ENCODE peak calls at places on chromosomes 3 and 15, in ten cellular contexts. One of them, this sample, is unnamed.

GRCh38 chr15:68789041-68789920 is 31.4 kb downstream of the ANP32A start:
- DNase-seq in progenitor cell of endocrine pancreas: no peak
- DNase-seq in stimulated activated CD4-positive, alpha-beta T cell treated with anti-CD3 and anti-CD28 coated beads, TNF-alpha, amount 100 ng/mL, for 4 hours: no peak
- DNase-seq in iPS-NIHi11: no peak
- DNase-seq in left ventricle myocardium superior: no peak
- DNase-seq in NCI-H226: no peak
- DNase-seq in AG10803: no peak
- DNase-seq in NCI-H460: no peak
- DNase-seq in coronary artery: no peak
- DNase-seq in COR-L47: no peak
- DNase-seq in this sample: no peak

GRCh38 chr15:69544349-69545113 is 91.9 kb downstream of the RPLP1 start:
- DNase-seq in iPS-NIHi11: no peak
- DNase-seq in stimulated activated CD4-positive, alpha-beta T cell treated with anti-CD3 and anti-CD28 coated beads, TNF-alpha, amount 100 ng/mL, for 4 hours: no peak
- DNase-seq in left ventricle myocardium superior: no peak
- DNase-seq in progenitor cell of endocrine pancreas: no peak
- DNase-seq in COR-L47: no peak
- DNase-seq in AG10803: no peak
- DNase-seq in NCI-H226: no peak
- DNase-seq in NCI-H460: no peak
- DNase-seq in coronary artery: no peak
- DNase-seq in this sample: no peak

GRCh38 chr3:195849322-195850074 is 37.8 kb upstream of the MUC4 start:
- DNase-seq in coronary artery: no peak
- DNase-seq in iPS-NIHi11: peak
- DNase-seq in COR-L47: no peak
- DNase-seq in NCI-H226: no peak
- DNase-seq in stimulated activated CD4-positive, alpha-beta T cell treated with anti-CD3 and anti-CD28 coated beads, TNF-alpha, amount 100 ng/mL, for 4 hours: no peak
- DNase-seq in left ventricle myocardium superior: peak
- DNase-seq in progenitor cell of endocrine pancreas: no peak
- DNase-seq in NCI-H460: no peak
- DNase-seq in AG10803: no peak
- DNase-seq in this sample: no peak

GRCh38 chr3:69105320-69105719 is 17.1 kb downstream of the LMOD3 start:
- DNase-seq in AG10803: peak
- DNase-seq in left ventricle myocardium superior: no peak
- DNase-seq in progenitor cell of endocrine pancreas: no peak
- DNase-seq in coronary artery: no peak
- DNase-seq in NCI-H460: no peak
- DNase-seq in iPS-NIHi11: no peak
- DNase-seq in NCI-H226: no peak
- DNase-seq in COR-L47: no peak
- DNase-seq in stimulated activated CD4-positive, alpha-beta T cell treated with anti-CD3 and anti-CD28 coated beads, TNF-alpha, amount 100 ng/mL, for 4 hours: no peak
- DNase-seq in this sample: no peak

GRCh38 chr3:46098319-46098761 is 71.1 kb upstream of the XCR1 start:
- DNase-seq in stimulated activated CD4-positive, alpha-beta T cell treated with anti-CD3 and anti-CD28 coated beads, TNF-alpha, amount 100 ng/mL, for 4 hours: no peak
- DNase-seq in left ventricle myocardium superior: peak
- DNase-seq in progenitor cell of endocrine pancreas: no peak
- DNase-seq in NCI-H226: peak
- DNase-seq in COR-L47: no peak
- DNase-seq in iPS-NIHi11: no peak
- DNase-seq in NCI-H460: no peak
- DNase-seq in AG10803: peak
- DNase-seq in coronary artery: no peak
- DNase-seq in this sample: no peak

GRCh38 chr3:126339466-126339865 is 17.7 kb downstream of the KLF15 start:
- DNase-seq in coronary artery: no peak
- DNase-seq in AG10803: no peak
- DNase-seq in progenitor cell of endocrine pancreas: no peak
- DNase-seq in NCI-H460: no peak
- DNase-seq in NCI-H226: no peak
- DNase-seq in iPS-NIHi11: no peak
- DNase-seq in stimulated activated CD4-positive, alpha-beta T cell treated with anti-CD3 and anti-CD28 coated beads, TNF-alpha, amount 100 ng/mL, for 4 hours: no peak
- DNase-seq in COR-L47: no peak
- DNase-seq in left ventricle myocardium superior: no peak
- DNase-seq in this sample: no peak

GRCh38 chr3:23859012-23859743 is 53.4 kb downstream of the UBE2E1 start:
- DNase-seq in stimulated activated CD4-positive, alpha-beta T cell treated with anti-CD3 and anti-CD28 coated beads, TNF-alpha, amount 100 ng/mL, for 4 hours: no peak
- DNase-seq in NCI-H460: no peak
- DNase-seq in AG10803: peak
- DNase-seq in left ventricle myocardium superior: no peak
- DNase-seq in iPS-NIHi11: no peak
- DNase-seq in coronary artery: no peak
- DNase-seq in COR-L47: no peak
- DNase-seq in NCI-H226: peak
- DNase-seq in progenitor cell of endocrine pancreas: no peak
- DNase-seq in this sample: no peak

GRCh38 chr3:172595648-172596393 is 72.6 kb upstream of the TNFSF10 start:
- DNase-seq in AG10803: peak
- DNase-seq in COR-L47: peak
- DNase-seq in left ventricle myocardium superior: no peak
- DNase-seq in progenitor cell of endocrine pancreas: no peak
- DNase-seq in stimulated activated CD4-positive, alpha-beta T cell treated with anti-CD3 and anti-CD28 coated beads, TNF-alpha, amount 100 ng/mL, for 4 hours: no peak
- DNase-seq in NCI-H226: peak
- DNase-seq in coronary artery: no peak
- DNase-seq in NCI-H460: peak
- DNase-seq in iPS-NIHi11: peak
- DNase-seq in this sample: no peak

GRCh38 chr15:40115670-40116093 is 7.0 kb upstream of the BMF start:
- DNase-seq in left ventricle myocardium superior: peak
- DNase-seq in iPS-NIHi11: peak
- DNase-seq in NCI-H460: no peak
- DNase-seq in progenitor cell of endocrine pancreas: no peak
- DNase-seq in NCI-H226: peak
- DNase-seq in AG10803: peak
- DNase-seq in stimulated activated CD4-positive, alpha-beta T cell treated with anti-CD3 and anti-CD28 coated beads, TNF-alpha, amount 100 ng/mL, for 4 hours: no peak
- DNase-seq in coronary artery: no peak
- DNase-seq in COR-L47: no peak
- DNase-seq in this sample: no peak

GRCh38 chr3:95595416-95596075 is 1218.8 kb upstream of the EPHA6 start:
- DNase-seq in coronary artery: no peak
- DNase-seq in NCI-H226: no peak
- DNase-seq in COR-L47: no peak
- DNase-seq in left ventricle myocardium superior: no peak
- DNase-seq in progenitor cell of endocrine pancreas: no peak
- DNase-seq in iPS-NIHi11: no peak
- DNase-seq in stimulated activated CD4-positive, alpha-beta T cell treated with anti-CD3 and anti-CD28 coated beads, TNF-alpha, amount 100 ng/mL, for 4 hours: no peak
- DNase-seq in NCI-H460: no peak
- DNase-seq in AG10803: no peak
- DNase-seq in this sample: no peak

GRCh38 chr15:38683382-38684242 is 119.0 kb upstream of the RASGRP1 start:
- DNase-seq in NCI-H460: peak
- DNase-seq in left ventricle myocardium superior: peak
- DNase-seq in COR-L47: no peak
- DNase-seq in stimulated activated CD4-positive, alpha-beta T cell treated with anti-CD3 and anti-CD28 coated beads, TNF-alpha, amount 100 ng/mL, for 4 hours: no peak
- DNase-seq in progenitor cell of endocrine pancreas: peak
- DNase-seq in iPS-NIHi11: peak
- DNase-seq in coronary artery: no peak
- DNase-seq in AG10803: peak
- DNase-seq in NCI-H226: no peak
- DNase-seq in this sample: peak

GRCh38 chr3:105829879-105830622 is 38.8 kb downstream of the CBLB start:
- DNase-seq in stimulated activated CD4-positive, alpha-beta T cell treated with anti-CD3 and anti-CD28 coated beads, TNF-alpha, amount 100 ng/mL, for 4 hours: no peak
- DNase-seq in COR-L47: no peak
- DNase-seq in left ventricle myocardium superior: no peak
- DNase-seq in iPS-NIHi11: no peak
- DNase-seq in AG10803: peak
- DNase-seq in progenitor cell of endocrine pancreas: no peak
- DNase-seq in NCI-H460: no peak
- DNase-seq in coronary artery: no peak
- DNase-seq in NCI-H226: peak
- DNase-seq in this sample: no peak

GRCh38 chr3:48543271-48543866 is 13.2 kb downstream of the PFKFB4 start:
- DNase-seq in AG10803: peak
- DNase-seq in coronary artery: no peak
- DNase-seq in left ventricle myocardium superior: peak
- DNase-seq in progenitor cell of endocrine pancreas: no peak
- DNase-seq in iPS-NIHi11: no peak
- DNase-seq in stimulated activated CD4-positive, alpha-beta T cell treated with anti-CD3 and anti-CD28 coated beads, TNF-alpha, amount 100 ng/mL, for 4 hours: no peak
- DNase-seq in NCI-H226: no peak
- DNase-seq in COR-L47: no peak
- DNase-seq in NCI-H460: no peak
- DNase-seq in this sample: no peak

GRCh38 chr15:31364301-31365031 is 37.8 kb downstream of the KLF13 start:
- DNase-seq in NCI-H460: no peak
- DNase-seq in iPS-NIHi11: no peak
- DNase-seq in COR-L47: peak
- DNase-seq in left ventricle myocardium superior: peak
- DNase-seq in progenitor cell of endocrine pancreas: no peak
- DNase-seq in stimulated activated CD4-positive, alpha-beta T cell treated with anti-CD3 and anti-CD28 coated beads, TNF-alpha, amount 100 ng/mL, for 4 hours: no peak
- DNase-seq in AG10803: no peak
- DNase-seq in NCI-H226: no peak
- DNase-seq in coronary artery: no peak
- DNase-seq in this sample: no peak

GRCh38 chr3:122969585-122970453 is 57.7 kb downstream of the SEMA5B start:
- DNase-seq in NCI-H226: peak
- DNase-seq in stimulated activated CD4-positive, alpha-beta T cell treated with anti-CD3 and anti-CD28 coated beads, TNF-alpha, amount 100 ng/mL, for 4 hours: no peak
- DNase-seq in NCI-H460: no peak
- DNase-seq in iPS-NIHi11: no peak
- DNase-seq in COR-L47: no peak
- DNase-seq in AG10803: peak
- DNase-seq in left ventricle myocardium superior: no peak
- DNase-seq in coronary artery: no peak
- DNase-seq in progenitor cell of endocrine pancreas: no peak
- DNase-seq in this sample: no peak

This sample was measured in T-helper 17 cell.